ENCODE peak calls at places on chromosome 20, in eight cellular contexts. I is GM04504; N is activated CD4-positive, CD25-positive, alpha-beta regulatory T cell; A is hepatocyte; T is GM13976; R is NCI-H2029; D is SIG-M5; G is HTR-8/SVneo. V is an unnamed sample.

GRCh38 chr20:8935878-8936277 is 133.0 kb upstream of the PLCB4 start:
- DNase-seq in N (no peak), A (no peak), T (no peak), D (no peak), I (no peak), G (no peak), R (no peak), V (no peak)

GRCh38 chr20:25282034-25282781 is 34.3 kb downstream of the PYGB start:
- DNase-seq in T (no peak), I (no peak), R (peak; percentile 76), A (no peak), N (no peak), G (no peak), D (no peak), V (no peak)

GRCh38 chr20:58478141-58478805 is 36.9 kb downstream of the APCDD1L start:
- DNase-seq in R (no peak), G (no peak), I (no peak), N (no peak), D (no peak), T (no peak), A (no peak), V (no peak)

GRCh38 chr20:10096790-10097189 is 62.0 kb downstream of the ANKEF1 start:
- DNase-seq in D (no peak), T (no peak), R (no peak), N (no peak), G (no peak), I (no peak), A (no peak), V (no peak)

GRCh38 chr20:23656372-23656771 is 18.6 kb upstream of the CST3 start:
- DNase-seq in G (no peak), R (no peak), I (no peak), N (no peak), A (no peak), D (no peak), T (no peak), V (no peak)

GRCh38 chr20:36544134-36545018 is 3.1 kb downstream of the MYL9 start:
- DNase-seq in N (no peak), I (peak; percentile 47), A (no peak), R (peak; percentile 87), D (no peak), G (no peak), T (no peak), V (peak; percentile 37)

GRCh38 chr20:59938221-59938620 is 1.9 kb downstream of the PPP1R3D start:
- DNase-seq in N (no peak), R (no peak), D (no peak), T (no peak), G (peak; percentile 45), I (no peak), A (no peak), V (peak; percentile 19)

GRCh38 chr20:62978559-62978938 is 26.0 kb downstream of the SLC17A9 start:
- DNase-seq in G (no peak), R (no peak), D (no peak), A (no peak), I (no peak), N (no peak), T (peak; percentile 67), V (no peak)

GRCh38 chr20:2688041-2688591 is 4.5 kb upstream of the EBF4 start:
- DNase-seq in G (no peak), I (no peak), D (no peak), T (peak; percentile 78), N (peak; percentile 49), R (peak; percentile 9), A (peak; percentile 76), V (no peak)

GRCh38 chr20:1802385-1803215 is 92.6 kb upstream of the SIRPA start:
- DNase-seq in I (no peak), N (no peak), A (peak; percentile 86), T (peak; percentile 81), D (no peak), R (no peak), G (peak; percentile 55), V (peak; percentile 39)

GRCh38 chr20:56391596-56392281 is at the start of gene AURKA:
- DNase-seq in A (peak; percentile 26), I (no peak), G (no peak), R (no peak), D (no peak), T (no peak), N (no peak), V (no peak)

GRCh38 chr20:25226433-25227316 is 21.2 kb upstream of the PYGB start:
- DNase-seq in G (no peak), R (peak; percentile 68), N (no peak), A (no peak), I (no peak), D (no peak), T (no peak), V (peak; percentile 64)

GRCh38 chr20:56411759-56412472 is at the start of gene CASS4:
- DNase-seq in I (peak; percentile 42), D (peak; percentile 59), G (no peak), A (peak; percentile 26), R (no peak), N (no peak), T (no peak), V (no peak)

GRCh38 chr20:11012975-11013374 is 339.2 kb upstream of the JAG1 start:
- DNase-seq in I (peak; percentile 2), T (no peak), N (no peak), R (no peak), G (no peak), D (no peak), A (no peak), V (no peak)

GRCh38 chr20:2006452-2007381 is 12.9 kb upstream of the PDYN start:
- DNase-seq in T (peak; percentile 60), G (peak; percentile 29), N (no peak), A (peak; percentile 40), R (no peak), D (no peak), I (no peak), V (no peak)

GRCh38 chr20:14687317-14687716 is 349.9 kb upstream of the FLRT3 start:
- DNase-seq in T (no peak), A (no peak), R (no peak), G (no peak), I (no peak), N (no peak), D (no peak), V (no peak)

GRCh38 chr20:57579898-57580447 is 19.1 kb downstream of the PCK1 start:
- DNase-seq in D (no peak), I (no peak), A (peak; percentile 39), R (no peak), G (peak; percentile 96), N (no peak), T (no peak), V (no peak)

GRCh38 chr20:29750268-29750899 is 1507.1 kb upstream of the DEFB115 start:
- DNase-seq in I (no peak), A (no peak), R (no peak), T (no peak), D (no peak), N (no peak), G (no peak), V (no peak)

GRCh38 chr20:47113362-47114118 is 218.9 kb downstream of the EYA2 start:
- DNase-seq in I (no peak), D (no peak), R (no peak), T (no peak), A (no peak), G (no peak), N (no peak), V (peak; percentile 18)

GRCh38 chr20:24694727-24695528 is 225.5 kb downstream of the SYNDIG1 start:
- DNase-seq in R (no peak), N (no peak), T (peak; percentile 18), G (no peak), D (no peak), I (peak; percentile 9), A (no peak), V (peak; percentile 1)

GRCh38 chr20:13251556-13251955 is 30.5 kb downstream of the ISM1 start:
- DNase-seq in T (no peak), I (no peak), G (no peak), D (no peak), R (no peak), A (no peak), N (no peak), V (no peak)

V was measured in H4.